ENCODE peak calls at places on chromosomes 5 and 9, in four cellular contexts. B is H1, Z is H9, C is IMR-90. I is an unnamed sample. For H3K4me1, the result is how much of the 10 kb centered on the place peaks cover.

GRCh38 chr9:88046542-88046941 is 72.2 kb upstream of the CDK20 start:
- DNase-seq in B (no peak), Z (no peak), C (no peak), I (no peak)

GRCh38 chr5:77630246-77631165 is 8.0 kb downstream of the OTP start:
- DNase-seq in Z (peak), C (no peak), B (peak), I (peak)

GRCh38 chr9:25876248-25876647 is 198.0 kb upstream of the TUSC1 start:
- DNase-seq in B (no peak), Z (no peak), C (no peak), I (peak)

GRCh38 chr9:92669527-92669889 is 423 bp downstream of the IPPK start:
- DNase-seq in Z (no peak), C (no peak), B (peak), I (no peak)

GRCh38 chr9:134575103-134575816 is 66.3 kb upstream of the COL5A1 start:
- DNase-seq in C (no peak), Z (no peak), B (peak), I (peak)

GRCh38 chr5:926416-927171 is 33.9 kb downstream of the TRIP13 start:
- DNase-seq in B (peak), Z (peak), C (no peak), I (peak)

GRCh38 chr9:128901379-128901778 is 19.4 kb upstream of the PHYHD1 start:
- DNase-seq in C (no peak), B (no peak), Z (no peak), I (no peak)

GRCh38 chr9:6433405-6433804 is 20.4 kb downstream of the UHRF2 start:
- DNase-seq in Z (no peak), B (no peak), C (peak), I (no peak)

GRCh38 chr5:150158170-150158949 is 2.7 kb upstream of the PDGFRB start:
- DNase-seq in B (no peak), C (peak), Z (no peak), I (no peak)

GRCh38 chr5:65263291-65263690 is 218.4 kb downstream of the ADAMTS6 start:
- DNase-seq in B (no peak), Z (no peak), C (peak), I (no peak)

GRCh38 chr5:94522099-94522498 is 96.3 kb downstream of the KIAA0825 start:
- DNase-seq in C (peak), B (no peak), Z (no peak), I (no peak)

GRCh38 chr9:127013597-127013996 is 99.0 kb downstream of the RALGPS1 start:
- DNase-seq in B (no peak), C (no peak), Z (no peak), I (no peak)

GRCh38 chr5:86885489-86886225 is 267.9 kb downstream of the COX7C start:
- DNase-seq in Z (no peak), C (no peak), B (no peak), I (no peak)

GRCh38 chr5:67404261-67405100 is 207.9 kb upstream of the CD180 start:
- DNase-seq in Z (no peak), C (peak), B (no peak), I (no peak)

GRCh38 chr5:169097374-169097831 is 203.5 kb downstream of the SLIT3 start:
- DNase-seq in B (no peak), C (peak), Z (no peak), I (no peak)

GRCh38 chr5:77882670-77883257 is 106.6 kb upstream of the TBCA start:
- DNase-seq in C (peak), B (no peak), Z (no peak), I (no peak)

GRCh38 chr9:113504725-113505590 is 41.4 kb downstream of the RGS3 start:
- DNase-seq in Z (no peak), C (no peak), B (no peak), I (no peak)

GRCh38 chr9:114662081-114662989 is 4.7 kb upstream of the TEX53 start:
- DNase-seq in B (peak), C (peak), Z (peak), I (peak)

GRCh38 chr9:106110483-106110882 is 416.1 kb downstream of the TMEM38B start:
- DNase-seq in B (no peak), C (no peak), Z (no peak), I (no peak)

GRCh38 chr9:106104887-106105286 is 410.5 kb downstream of the TMEM38B start:
- DNase-seq in Z (no peak), B (no peak), C (no peak), I (no peak)

GRCh38 chr9:106107716-106108115 is 413.4 kb downstream of the TMEM38B start:
- DNase-seq in C (no peak), B (no peak), Z (no peak), I (no peak)

GRCh38 chr9:106111039-106111740 is 416.8 kb downstream of the TMEM38B start:
- DNase-seq in Z (no peak), B (no peak), C (no peak), I (peak)

GRCh38 chr9:106106396-106106795 is 412.1 kb downstream of the TMEM38B start:
- DNase-seq in Z (no peak), B (no peak), C (no peak), I (no peak)
- H3K4me2 ChIP-seq in Z (no peak), B (no peak), C (no peak), I (no peak)

GRCh38 chr5:95798048-95798447 is 24.5 kb downstream of the GLRX start:
- DNase-seq in Z (no peak), B (no peak), C (no peak), I (no peak)
- H4K5ac ChIP-seq in Z (no peak), B (no peak), C (no peak), I (no peak)

GRCh38 chr5:14266686-14267085 is 123.5 kb downstream of the TRIO start:
- DNase-seq in C (no peak), B (no peak), Z (no peak), I (no peak)
- H3K4me1 ChIP-seq in C (under half), B (under half), Z (under half), I (under half)

DNA sequence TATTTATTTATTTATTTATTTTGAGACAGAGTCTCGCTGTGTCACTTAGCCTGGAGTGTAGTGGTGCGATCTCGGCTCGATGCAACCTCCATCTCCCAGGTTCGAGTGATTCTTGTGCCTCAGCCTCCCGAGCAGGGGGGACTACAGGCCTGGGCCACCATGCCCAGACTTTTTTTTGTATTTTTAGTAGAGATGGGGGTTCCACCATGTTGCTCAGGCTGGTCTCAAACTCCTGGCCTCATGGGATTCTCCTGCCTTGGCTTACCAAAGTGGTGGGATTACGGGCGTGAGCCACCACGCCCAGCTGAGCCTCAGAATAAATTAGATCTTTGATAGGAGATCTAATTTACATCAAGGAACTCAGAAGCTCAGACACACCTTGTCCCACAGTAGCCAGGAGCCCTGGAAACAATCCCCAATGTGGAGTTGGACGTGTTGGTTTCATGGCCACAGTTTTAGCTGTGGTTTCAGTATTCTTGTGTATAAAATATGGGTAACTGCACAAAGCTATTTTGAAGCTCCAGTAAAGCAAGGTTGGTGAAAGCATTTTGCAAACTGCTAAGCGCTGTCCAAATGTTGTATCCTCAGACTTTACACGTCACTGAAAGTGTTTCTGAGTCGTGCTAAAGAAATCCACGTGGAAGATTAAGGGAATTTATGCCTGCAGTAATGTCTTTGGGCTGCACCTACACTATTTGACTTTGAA is 3.0 kb upstream of the HNRNPAB start:
- DNase-seq in C (peak), B (no peak), Z (no peak), I (no peak)
- H3K4me2 ChIP-seq in C (no peak), B (no peak), Z (no peak), I (no peak)

GRCh38 chr9:105355810-105356209 is 92.0 kb upstream of the FSD1L start:
- DNase-seq in C (peak), B (no peak), Z (no peak), I (no peak)
- H4K5ac ChIP-seq in C (no peak), B (no peak), Z (no peak), I (no peak)

GRCh38 chr9:4836676-4837075 is 43.9 kb downstream of the RCL1 start:
- DNase-seq in C (peak), Z (no peak), B (no peak), I (no peak)
- H3K4me1 ChIP-seq in C (under half), Z (under half), B (under half), I (under half)

DNA sequence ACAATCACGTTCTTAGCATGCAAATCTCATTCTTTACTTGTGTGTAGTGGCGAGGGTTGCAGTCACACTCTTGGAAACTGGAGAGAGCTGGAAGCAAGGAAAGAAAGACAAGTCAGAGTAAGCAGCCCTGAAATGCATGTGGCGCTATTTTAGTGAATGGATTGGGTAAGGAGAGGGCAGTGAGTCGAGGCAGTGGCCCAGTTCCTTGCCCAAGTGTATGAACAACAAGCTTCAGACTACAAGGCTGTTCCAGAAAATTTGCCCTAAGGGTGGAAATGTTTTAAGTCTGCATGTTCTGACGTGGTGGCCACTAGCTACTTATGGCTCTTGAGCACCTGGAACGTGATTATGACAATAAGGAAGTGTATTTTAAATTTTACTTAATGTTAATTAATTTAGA is 59.4 kb upstream of the PTPN3 start:
- DNase-seq in B (no peak), Z (no peak), C (no peak), I (no peak)
- H3K4me2 ChIP-seq in B (no peak), Z (no peak), C (no peak), I (no peak)

GRCh38 chr5:39238366-39239105 is 19.2 kb upstream of the FYB1 start:
- DNase-seq in Z (no peak), C (no peak), B (no peak), I (no peak)

GRCh38 chr5:39231705-39232525 is 12.6 kb upstream of the FYB1 start:
- DNase-seq in C (no peak), Z (no peak), B (no peak), I (no peak)

GRCh38 chr5:39235648-39236047 is 16.3 kb upstream of the FYB1 start:
- DNase-seq in B (no peak), Z (no peak), C (no peak), I (no peak)

GRCh38 chr5:39236718-39237117 is 17.4 kb upstream of the FYB1 start:
- DNase-seq in B (no peak), C (no peak), Z (no peak), I (no peak)

DNA sequence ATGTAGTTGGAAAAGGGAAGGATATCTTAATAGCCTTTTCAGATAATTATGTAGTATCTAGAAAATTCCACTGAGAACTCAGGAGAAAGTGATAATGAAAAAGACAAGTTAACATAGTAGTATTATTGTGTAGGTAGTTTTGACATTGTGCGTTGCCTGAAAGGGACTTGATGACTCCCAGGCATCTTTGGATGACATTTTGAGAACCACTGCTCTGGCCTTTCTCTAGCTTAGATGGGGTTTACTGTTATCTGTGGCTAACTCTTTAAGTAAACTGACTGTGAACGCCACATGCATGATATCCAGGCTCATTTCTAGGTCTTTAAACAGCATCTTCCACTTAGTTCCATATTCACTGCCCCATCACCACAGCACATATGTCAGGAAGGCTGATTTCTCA is 14.4 kb upstream of the FYB1 start:
- DNase-seq in Z (no peak), B (no peak), C (no peak), I (no peak)
- H4K5ac ChIP-seq in Z (no peak), B (no peak), C (no peak), I (no peak)